ENCODE peak calls at places on chromosomes 7 and 10, in eight cellular contexts. H, D, K, U, S, I, Q and G are unnamed samples.

GRCh38 chr7:152189026-152189425 is 163.6 kb downstream of the GALNT11 start:
- DNase-seq in D (no peak), U (no peak), S (no peak), Q (no peak), I (no peak), K (no peak), H (no peak), G (no peak)

GRCh38 chr7:44154703-44155102 is 13.6 kb upstream of the MYL7 start:
- DNase-seq in D (no peak), U (no peak), S (no peak), I (no peak), H (peak), K (no peak), Q (no peak), G (peak)

GRCh38 chr7:64876792-64877713 is 26.0 kb upstream of the ZNF273 start:
- DNase-seq in K (no peak), U (peak), D (peak), S (peak), Q (no peak), H (no peak), I (no peak), G (no peak)

GRCh38 chr10:29839826-29840515 is 205.2 kb upstream of the SVIL start:
- DNase-seq in S (peak), K (no peak), H (no peak), Q (no peak), D (no peak), U (no peak), I (no peak), G (no peak)

GRCh38 chr10:29585488-29585976 is 49.2 kb downstream of the SVIL start:
- DNase-seq in D (peak), H (peak), U (peak), S (no peak), K (peak), I (no peak), Q (no peak), G (no peak)

GRCh38 chr7:96388166-96388565 is 66.3 kb upstream of the SLC25A13 start:
- DNase-seq in U (no peak), S (no peak), K (peak), D (no peak), Q (no peak), H (peak), I (no peak), G (peak)

GRCh38 chr7:130154501-130155317 is 50.5 kb downstream of the TMEM209 start:
- DNase-seq in H (peak), I (no peak), S (no peak), U (peak), K (no peak), D (no peak), Q (no peak), G (no peak)

GRCh38 chr7:27680610-27681009 is 17.9 kb upstream of the HIBADH start:
- DNase-seq in K (no peak), U (no peak), S (no peak), Q (no peak), I (no peak), H (no peak), D (no peak), G (no peak)

GRCh38 chr7:74657692-74658170 is at the start of gene GTF2I:
- DNase-seq in S (no peak), I (no peak), Q (peak), K (no peak), U (peak), H (no peak), D (no peak), G (no peak)

GRCh38 chr10:8054498-8055407 is at the start of gene GATA3:
- DNase-seq in K (peak), I (no peak), Q (no peak), S (peak), D (no peak), H (peak), U (peak), G (peak)

GRCh38 chr7:16509829-16510228 is 16.8 kb upstream of the LRRC72 start:
- DNase-seq in U (no peak), I (no peak), S (no peak), K (no peak), D (no peak), H (no peak), Q (no peak), G (no peak)

GRCh38 chr7:69903410-69903809 is 305.1 kb downstream of the AUTS2 start:
- DNase-seq in Q (no peak), U (no peak), K (no peak), D (no peak), H (no peak), S (no peak), I (no peak), G (peak)

GRCh38 chr10:7085913-7086589 is 324.8 kb downstream of the SFMBT2 start:
- DNase-seq in S (peak), K (no peak), H (no peak), D (no peak), Q (no peak), I (no peak), U (peak), G (peak)

GRCh38 chr10:128263891-128264688 is 137.9 kb upstream of the MKI67 start:
- DNase-seq in H (peak), Q (peak), U (peak), I (peak), D (peak), K (peak), S (peak), G (peak)

GRCh38 chr10:19929466-19930140 is 113.4 kb downstream of the PLXDC2 start:
- DNase-seq in U (no peak), Q (no peak), I (no peak), H (no peak), S (peak), K (peak), D (no peak), G (peak)

GRCh38 chr7:726854-727103 is 280 bp downstream of the DNAAF5 start:
- DNase-seq in I (no peak), S (no peak), K (no peak), Q (no peak), D (peak), H (no peak), U (no peak), G (no peak)

GRCh38 chr7:728602-729001 is 1.5 kb upstream of the PRKAR1B start:
- DNase-seq in U (no peak), D (no peak), I (no peak), K (no peak), Q (no peak), S (no peak), H (no peak), G (no peak)

GRCh38 chr7:729154-730000 is 2.3 kb upstream of the PRKAR1B start:
- DNase-seq in S (no peak), K (no peak), D (no peak), I (no peak), H (no peak), Q (no peak), U (no peak), G (no peak)

GRCh38 chr7:727104-727805 is at the start of gene PRKAR1B:
- DNase-seq in K (no peak), S (peak), I (no peak), Q (peak), D (peak), U (peak), H (peak), G (no peak)

DNA sequence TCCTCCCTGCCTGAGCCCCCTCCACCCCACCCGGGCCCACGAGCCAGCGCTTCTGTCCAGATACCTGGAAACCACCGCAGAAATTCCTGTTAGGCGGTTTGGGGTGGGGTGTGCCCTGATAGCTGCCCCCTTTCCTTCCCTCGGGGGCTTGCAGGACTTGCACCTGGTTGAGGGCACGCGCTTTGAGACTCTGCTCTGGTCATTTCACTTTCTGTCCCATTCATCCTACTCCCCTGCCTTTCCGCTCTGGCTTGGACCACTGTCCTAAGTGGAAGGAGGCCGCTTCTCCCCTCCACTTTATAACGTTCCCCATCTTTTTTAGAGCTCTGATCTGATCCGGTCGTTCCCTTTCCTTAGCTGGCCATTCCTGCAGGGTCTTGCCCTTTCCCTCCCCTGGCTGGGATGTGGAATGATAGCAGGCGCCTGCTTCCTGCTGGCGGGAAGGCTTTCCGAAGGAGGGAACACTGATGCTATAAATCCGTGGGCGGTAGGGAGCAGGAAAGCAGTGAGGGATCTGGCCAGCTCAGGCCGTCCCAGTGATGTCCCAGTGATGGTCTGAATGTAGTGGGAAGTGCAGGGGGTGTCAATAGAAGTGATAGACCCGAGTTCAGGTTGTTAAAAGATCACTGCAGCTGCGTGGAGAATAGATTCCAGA is 852 bp upstream of the PRKAR1B start:
- DNase-seq in D (no peak), H (peak), I (no peak), S (no peak), U (peak), Q (no peak), K (peak), G (no peak)
- H2AFZ ChIP-seq in D (no peak), H (no peak), I (no peak), S (no peak), U (no peak), Q (no peak), K (no peak), G (no peak)

GRCh38 chr7:128310499-128310898 is 33.2 kb downstream of the RBM28 start:
- DNase-seq in I (no peak), D (no peak), S (no peak), H (no peak), U (no peak), Q (no peak), K (no peak), G (no peak)
- H2AFZ ChIP-seq in I (no peak), D (no peak), S (no peak), H (no peak), U (no peak), Q (no peak), K (no peak), G (no peak)

DNA sequence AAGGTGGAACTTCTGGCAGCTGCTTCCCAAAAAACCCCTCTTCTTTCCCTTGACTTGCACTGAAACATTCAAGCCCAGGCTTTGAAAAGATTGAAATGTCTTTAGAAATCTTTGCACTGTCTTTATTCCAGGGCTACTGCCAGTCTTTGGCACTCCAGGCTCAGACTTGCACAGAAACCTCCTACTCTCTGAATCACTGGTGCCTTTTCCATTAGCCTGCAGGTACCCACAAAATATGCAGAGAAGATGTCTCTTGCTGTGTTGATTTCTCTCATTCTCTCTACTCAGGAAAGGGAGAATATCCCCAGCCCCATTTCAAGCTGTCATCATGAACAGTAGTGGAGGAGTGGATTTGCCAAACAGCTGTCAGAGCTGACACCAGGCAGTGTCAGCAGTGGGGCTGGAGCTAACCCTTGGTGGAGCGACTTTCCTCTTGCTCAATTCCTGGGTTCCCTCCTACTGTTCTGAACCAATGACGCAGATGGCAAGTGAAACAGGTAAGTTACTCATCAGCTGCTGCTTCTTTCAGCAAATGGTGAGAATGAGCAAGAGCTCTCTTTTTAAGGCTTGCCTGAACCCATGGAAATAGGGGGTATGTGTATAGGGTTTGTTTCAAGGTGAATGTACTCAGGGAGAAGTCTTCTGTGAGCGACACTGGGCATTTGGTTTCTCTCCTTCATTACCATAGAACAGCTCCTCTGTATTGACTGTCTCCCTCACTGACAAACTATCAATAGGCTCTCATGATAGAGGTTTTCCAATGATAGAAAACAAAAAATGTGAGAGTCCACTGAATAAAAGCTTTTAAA is 362.4 kb downstream of the ADRA2A start:
- DNase-seq in I (no peak), Q (no peak), U (no peak), H (no peak), S (no peak), K (no peak), D (no peak), G (no peak)
- H2AFZ ChIP-seq in I (no peak), Q (no peak), U (no peak), H (no peak), S (no peak), K (no peak), D (no peak), G (no peak)

GRCh38 chr7:146826338-146826737 is 709.7 kb downstream of the CNTNAP2 start:
- DNase-seq in S (no peak), H (no peak), K (no peak), D (no peak), I (no peak), U (peak), Q (no peak), G (no peak)

GRCh38 chr7:146831875-146832274 is 715.3 kb downstream of the CNTNAP2 start:
- DNase-seq in K (no peak), U (no peak), Q (no peak), I (no peak), D (no peak), S (no peak), H (no peak), G (no peak)

DNA sequence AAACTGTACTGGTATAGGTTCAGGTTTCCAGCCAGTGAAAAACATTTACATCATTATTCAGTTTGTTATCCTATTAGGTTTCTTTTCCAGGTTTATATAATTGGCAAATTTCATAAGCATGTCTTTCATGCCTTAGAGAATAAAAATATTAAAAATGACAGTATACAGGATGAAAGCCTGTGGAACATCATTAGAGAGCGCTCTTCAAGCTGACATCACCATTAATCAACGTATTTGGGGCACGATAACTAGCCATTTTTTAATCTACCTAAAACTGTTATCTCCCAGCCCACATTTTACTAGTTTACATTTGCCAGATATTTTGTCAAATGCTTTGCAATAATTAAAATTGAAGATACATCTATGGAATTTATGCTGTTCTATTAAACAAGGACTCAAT is 714.1 kb downstream of the CNTNAP2 start:
- DNase-seq in U (no peak), Q (no peak), D (no peak), I (no peak), K (no peak), H (no peak), S (no peak), G (no peak)
- H2AFZ ChIP-seq in U (no peak), Q (no peak), D (no peak), I (no peak), K (no peak), H (no peak), S (no peak), G (no peak)

DNA sequence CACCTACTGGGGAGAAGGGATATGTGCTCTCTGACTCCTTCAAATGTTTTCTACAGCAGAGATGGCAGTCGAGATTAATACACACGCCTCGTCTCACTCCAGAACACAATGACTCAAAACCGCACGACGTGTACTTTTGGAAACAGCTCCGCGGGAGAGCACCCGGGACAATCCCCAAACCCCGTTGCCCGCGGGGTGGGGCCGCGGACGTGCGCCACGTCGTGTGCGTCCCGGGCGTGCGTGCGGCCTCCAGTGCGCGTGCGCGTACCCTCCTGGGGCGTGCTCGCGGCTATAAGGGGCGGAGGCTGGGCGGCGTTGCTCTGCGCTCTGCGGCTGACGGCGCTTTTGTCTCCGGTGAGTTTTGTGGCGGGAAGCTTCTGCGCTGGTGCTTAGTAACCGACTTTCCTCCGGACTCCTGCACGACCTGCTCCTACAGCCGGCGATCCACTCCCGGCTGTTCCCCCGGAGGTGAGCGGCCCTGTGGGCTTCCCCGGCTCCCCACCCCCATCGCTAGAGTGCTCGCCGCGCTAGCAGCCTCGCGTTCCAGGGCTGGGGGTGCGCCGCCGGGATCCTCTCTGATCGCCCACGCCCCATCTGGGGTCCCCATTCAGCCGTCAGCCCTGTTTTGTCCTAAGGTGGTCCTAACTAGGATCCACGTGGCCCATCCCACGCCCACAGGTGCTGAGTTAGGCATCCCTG is at the start of gene HILPDA:
- DNase-seq in I (peak), D (peak), Q (peak), U (peak), K (peak), H (peak), S (peak), G (peak)
- H2AFZ ChIP-seq in I (peak), D (peak), Q (peak), U (peak), K (peak), H (peak), S (peak), G (peak)

DNA sequence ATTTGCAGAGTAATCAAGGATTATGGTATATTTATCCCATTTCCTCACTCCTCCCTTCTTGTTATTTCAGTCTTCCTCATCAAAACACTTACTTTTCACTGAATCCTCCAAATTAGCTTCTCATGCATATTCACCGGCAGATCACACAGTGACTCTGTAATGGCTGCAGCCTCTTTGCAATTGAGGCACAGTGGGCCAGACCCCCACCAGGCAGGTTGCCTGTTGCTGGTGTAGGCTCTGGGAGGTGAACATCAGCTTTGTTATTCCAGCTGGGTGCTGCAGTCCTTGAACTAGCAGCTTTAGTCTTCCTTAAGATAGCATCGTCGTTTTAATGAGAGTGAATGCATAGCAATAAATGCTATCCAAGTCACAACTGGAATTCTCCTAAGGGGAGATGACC is 449.3 kb downstream of the CNTNAP2 start:
- DNase-seq in S (no peak), U (no peak), H (no peak), Q (no peak), I (no peak), K (no peak), D (no peak), G (no peak)
- H2AFZ ChIP-seq in S (no peak), U (peak), H (no peak), Q (no peak), I (no peak), K (no peak), D (no peak), G (no peak)

GRCh38 chr10:99659031-99659867 is at the start of gene ENTPD7:
- DNase-seq in K (peak), I (peak), D (peak), H (peak), S (peak), U (peak), Q (peak), G (peak)

GRCh38 chr10:99661370-99661749 is 2.1 kb downstream of the ENTPD7 start:
- DNase-seq in K (peak), U (no peak), S (peak), Q (no peak), H (peak), D (no peak), I (no peak), G (peak)

GRCh38 chr10:99658622-99659030 is 683 bp upstream of the ENTPD7 start:
- DNase-seq in K (peak), Q (no peak), D (no peak), S (peak), U (peak), I (peak), H (no peak), G (peak)

GRCh38 chr10:99660662-99661369 is 1.5 kb downstream of the ENTPD7 start:
- DNase-seq in K (no peak), S (no peak), U (no peak), D (no peak), I (no peak), H (no peak), Q (no peak), G (peak)

GRCh38 chr10:99659868-99660366 is 608 bp downstream of the ENTPD7 start:
- DNase-seq in H (no peak), Q (peak), D (no peak), S (no peak), K (peak), U (no peak), I (no peak), G (no peak)
- H2AFZ ChIP-seq in H (peak), Q (peak), D (peak), S (peak), K (peak), U (peak), I (peak), G (peak)

GRCh38 chr10:75853085-75853484 is 421.7 kb downstream of the LRMDA start:
- DNase-seq in K (no peak), H (peak), D (no peak), U (no peak), I (no peak), S (no peak), Q (no peak), G (no peak)

GRCh38 chr10:75858357-75858756 is 426.9 kb downstream of the LRMDA start:
- DNase-seq in H (no peak), S (no peak), K (no peak), D (no peak), I (no peak), Q (no peak), U (no peak), G (no peak)

GRCh38 chr10:75857269-75857846 is 425.9 kb downstream of the LRMDA start:
- DNase-seq in I (no peak), S (no peak), K (no peak), Q (no peak), U (no peak), D (no peak), H (no peak), G (no peak)

GRCh38 chr10:75860009-75860408 is 428.6 kb downstream of the LRMDA start:
- DNase-seq in S (no peak), D (no peak), H (no peak), Q (no peak), I (no peak), K (no peak), U (no peak), G (no peak)

DNA sequence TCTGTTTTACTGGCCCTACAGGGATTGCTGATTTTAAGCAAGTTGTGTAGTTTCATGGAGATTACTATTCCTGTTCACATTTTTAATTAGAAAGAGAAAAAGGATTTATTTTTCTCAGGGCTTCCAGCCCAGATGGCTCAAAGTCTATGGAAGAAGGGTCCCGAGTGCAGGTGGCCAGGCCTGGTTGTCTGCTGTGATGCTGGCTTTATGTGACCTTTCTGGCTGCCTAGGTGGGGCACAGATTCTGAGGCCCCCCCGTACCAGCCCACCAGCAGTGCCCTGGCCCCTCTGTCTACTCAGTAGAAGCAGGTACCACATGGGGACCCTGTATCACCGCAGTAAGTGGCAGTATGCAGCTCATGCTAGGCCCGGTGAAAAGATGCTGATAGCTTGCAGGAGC is 426.5 kb downstream of the LRMDA start:
- DNase-seq in K (no peak), S (no peak), I (no peak), H (no peak), U (no peak), D (no peak), Q (no peak), G (no peak)
- H2AFZ ChIP-seq in K (no peak), S (no peak), I (no peak), H (no peak), U (no peak), D (no peak), Q (no peak), G (no peak)

GRCh38 chr7:75963383-75963995 is 30.9 kb downstream of the TMEM120A start:
- DNase-seq in K (no peak), U (no peak), D (no peak), S (peak), H (no peak), I (no peak), Q (no peak), G (no peak)
- H2AFZ ChIP-seq in K (no peak), U (no peak), D (no peak), S (no peak), H (no peak), I (no peak), Q (no peak), G (no peak)